ENCODE peak calls at places on chromosomes 1 and 21, in seven cellular contexts. One of them, this sample, is unnamed.

GRCh38 chr21:43918385-43918947 is 53.4 kb downstream of the AGPAT3 start:
- DNase-seq in ascending aorta: no peak
- DNase-seq in GM23338: no peak
- DNase-seq in stomach: no peak
- DNase-seq in mucosa of descending colon: no peak
- DNase-seq in fibroblast of lung: no peak
- DNase-seq in ovary: no peak
- DNase-seq in this sample: no peak

GRCh38 chr1:186463511-186463910 is 2.6 kb upstream of the PDC start:
- DNase-seq in ascending aorta: no peak
- DNase-seq in GM23338: peak; percentile 73
- DNase-seq in stomach: no peak
- DNase-seq in mucosa of descending colon: no peak
- DNase-seq in fibroblast of lung: no peak
- DNase-seq in ovary: no peak
- DNase-seq in this sample: no peak

GRCh38 chr1:15207031-15207828 is 39.8 kb upstream of the FHAD1 start:
- DNase-seq in ascending aorta: no peak
- DNase-seq in GM23338: peak; percentile 71
- DNase-seq in stomach: peak; percentile 49
- DNase-seq in mucosa of descending colon: no peak
- DNase-seq in fibroblast of lung: no peak
- DNase-seq in ovary: no peak
- DNase-seq in this sample: no peak

GRCh38 chr1:22043175-22043769 is 9.2 kb upstream of the CDC42 start:
- DNase-seq in ascending aorta: no peak
- DNase-seq in GM23338: no peak
- DNase-seq in stomach: peak; percentile 56
- DNase-seq in mucosa of descending colon: peak; percentile 24
- DNase-seq in fibroblast of lung: no peak
- DNase-seq in ovary: no peak
- DNase-seq in this sample: no peak

GRCh38 chr1:204123376-204123775 is 28.5 kb downstream of the ETNK2 start:
- DNase-seq in ascending aorta: no peak
- DNase-seq in GM23338: peak; percentile 69
- DNase-seq in stomach: no peak
- DNase-seq in mucosa of descending colon: no peak
- DNase-seq in fibroblast of lung: no peak
- DNase-seq in ovary: no peak
- DNase-seq in this sample: no peak

GRCh38 chr1:230327892-230328284 is 98.2 kb downstream of the PGBD5 start:
- DNase-seq in ascending aorta: no peak
- DNase-seq in GM23338: no peak
- DNase-seq in stomach: no peak
- DNase-seq in mucosa of descending colon: no peak
- DNase-seq in fibroblast of lung: peak; percentile 57
- DNase-seq in ovary: no peak
- DNase-seq in this sample: no peak

GRCh38 chr1:23168079-23168461 is 586 bp downstream of the LUZP1 start:
- DNase-seq in ascending aorta: no peak
- DNase-seq in GM23338: no peak
- DNase-seq in stomach: no peak
- DNase-seq in mucosa of descending colon: peak; percentile 69
- DNase-seq in fibroblast of lung: no peak
- DNase-seq in ovary: peak; percentile 28
- DNase-seq in this sample: no peak

GRCh38 chr1:227887697-227888403 is 59.9 kb downstream of the WNT9A start:
- DNase-seq in ascending aorta: no peak
- DNase-seq in GM23338: peak; percentile 79
- DNase-seq in stomach: peak; percentile 41
- DNase-seq in mucosa of descending colon: peak; percentile 67
- DNase-seq in fibroblast of lung: peak; percentile 32
- DNase-seq in ovary: peak; percentile 46
- DNase-seq in this sample: no peak

GRCh38 chr1:21124846-21125245 is 51.9 kb downstream of the EIF4G3 start:
- DNase-seq in ascending aorta: no peak
- DNase-seq in GM23338: no peak
- DNase-seq in stomach: no peak
- DNase-seq in mucosa of descending colon: no peak
- DNase-seq in fibroblast of lung: peak; percentile 64
- DNase-seq in ovary: no peak
- DNase-seq in this sample: no peak

GRCh38 chr1:65894738-65895605 is 102.3 kb downstream of the PDE4B start:
- DNase-seq in ascending aorta: no peak
- DNase-seq in GM23338: no peak
- DNase-seq in stomach: no peak
- DNase-seq in mucosa of descending colon: no peak
- DNase-seq in fibroblast of lung: no peak
- DNase-seq in ovary: no peak
- DNase-seq in this sample: no peak

GRCh38 chr1:172390243-172390619 is 30.3 kb upstream of the C1orf105 start:
- DNase-seq in ascending aorta: no peak
- DNase-seq in GM23338: peak; percentile 13
- DNase-seq in stomach: no peak
- DNase-seq in mucosa of descending colon: no peak
- DNase-seq in fibroblast of lung: no peak
- DNase-seq in ovary: no peak
- DNase-seq in this sample: no peak

GRCh38 chr1:6523566-6523965 is 30.7 kb downstream of the NOL9 start:
- DNase-seq in ascending aorta: no peak
- DNase-seq in GM23338: peak; percentile 93
- DNase-seq in stomach: no peak
- DNase-seq in mucosa of descending colon: peak; percentile 20
- DNase-seq in fibroblast of lung: peak; percentile 36
- DNase-seq in ovary: no peak
- DNase-seq in this sample: no peak

GRCh38 chr1:170095976-170096725 is 21.7 kb upstream of the KIFAP3 start:
- DNase-seq in ascending aorta: no peak
- DNase-seq in GM23338: no peak
- DNase-seq in stomach: no peak
- DNase-seq in mucosa of descending colon: no peak
- DNase-seq in fibroblast of lung: no peak
- DNase-seq in ovary: no peak
- DNase-seq in this sample: no peak

GRCh38 chr1:163709636-163710035 is 387.9 kb downstream of the NUF2 start:
- DNase-seq in ascending aorta: no peak
- DNase-seq in GM23338: no peak
- DNase-seq in stomach: no peak
- DNase-seq in mucosa of descending colon: no peak
- DNase-seq in fibroblast of lung: peak; percentile 5
- DNase-seq in ovary: no peak
- DNase-seq in this sample: no peak

GRCh38 chr1:38929476-38929875 is 12.2 kb downstream of the RHBDL2 start:
- DNase-seq in ascending aorta: no peak
- DNase-seq in GM23338: peak; percentile 47
- DNase-seq in stomach: no peak
- DNase-seq in mucosa of descending colon: no peak
- DNase-seq in fibroblast of lung: peak; percentile 26
- DNase-seq in ovary: no peak
- DNase-seq in this sample: no peak

GRCh38 chr1:156241311-156241811 is 623 bp upstream of the BGLAP start:
- DNase-seq in ascending aorta: no peak
- DNase-seq in GM23338: no peak
- DNase-seq in stomach: no peak
- DNase-seq in mucosa of descending colon: no peak
- DNase-seq in fibroblast of lung: peak; percentile 71
- DNase-seq in ovary: no peak
- DNase-seq in this sample: no peak

GRCh38 chr1:13900583-13900982 is 200.6 kb downstream of the PRDM2 start:
- DNase-seq in ascending aorta: no peak
- DNase-seq in GM23338: no peak
- DNase-seq in stomach: no peak
- DNase-seq in mucosa of descending colon: no peak
- DNase-seq in fibroblast of lung: no peak
- DNase-seq in ovary: no peak
- DNase-seq in this sample: no peak

GRCh38 chr1:116987256-116987555 is 14.4 kb upstream of the CD101 start:
- DNase-seq in ascending aorta: no peak
- DNase-seq in GM23338: no peak
- DNase-seq in stomach: peak; percentile 43
- DNase-seq in mucosa of descending colon: peak; percentile 78
- DNase-seq in fibroblast of lung: no peak
- DNase-seq in ovary: no peak
- DNase-seq in this sample: no peak

GRCh38 chr1:44679468-44679867 is 5.0 kb downstream of the ARMH1 start:
- DNase-seq in ascending aorta: no peak
- DNase-seq in GM23338: no peak
- DNase-seq in stomach: no peak
- DNase-seq in mucosa of descending colon: no peak
- DNase-seq in fibroblast of lung: no peak
- DNase-seq in ovary: no peak
- DNase-seq in this sample: no peak

GRCh38 chr1:204986181-204986580 is 56.8 kb upstream of the CNTN2 start:
- DNase-seq in ascending aorta: no peak
- DNase-seq in GM23338: no peak
- DNase-seq in stomach: no peak
- DNase-seq in mucosa of descending colon: no peak
- DNase-seq in fibroblast of lung: no peak
- DNase-seq in ovary: no peak
- DNase-seq in this sample: no peak

GRCh38 chr1:237042892-237043576 is 1.1 kb downstream of the RYR2 start:
- DNase-seq in ascending aorta: no peak
- DNase-seq in GM23338: peak; percentile 60
- DNase-seq in stomach: no peak
- DNase-seq in mucosa of descending colon: no peak
- DNase-seq in fibroblast of lung: peak; percentile 0
- DNase-seq in ovary: peak; percentile 11
- DNase-seq in this sample: no peak

GRCh38 chr1:70295737-70296136 is 58.8 kb downstream of the ANKRD13C start:
- DNase-seq in ascending aorta: no peak
- DNase-seq in GM23338: no peak
- DNase-seq in stomach: no peak
- DNase-seq in mucosa of descending colon: no peak
- DNase-seq in fibroblast of lung: no peak
- DNase-seq in ovary: no peak
- DNase-seq in this sample: no peak

GRCh38 chr21:44914176-44914874 is 6.4 kb downstream of the ITGB2 start:
- DNase-seq in ascending aorta: no peak
- DNase-seq in GM23338: no peak
- DNase-seq in stomach: peak; percentile 59
- DNase-seq in mucosa of descending colon: peak; percentile 81
- DNase-seq in fibroblast of lung: no peak
- DNase-seq in ovary: no peak
- DNase-seq in this sample: no peak

GRCh38 chr1:175376194-175376593 is 183.6 kb upstream of the KIAA0040 start:
- DNase-seq in ascending aorta: no peak
- DNase-seq in GM23338: peak; percentile 67
- DNase-seq in stomach: no peak
- DNase-seq in mucosa of descending colon: no peak
- DNase-seq in fibroblast of lung: no peak
- DNase-seq in ovary: no peak
- DNase-seq in this sample: no peak

GRCh38 chr1:36966242-36966641 is 68.1 kb downstream of the GRIK3 start:
- DNase-seq in ascending aorta: no peak
- DNase-seq in GM23338: peak; percentile 70
- DNase-seq in stomach: no peak
- DNase-seq in mucosa of descending colon: no peak
- DNase-seq in fibroblast of lung: no peak
- DNase-seq in ovary: no peak
- DNase-seq in this sample: no peak

DNA sequence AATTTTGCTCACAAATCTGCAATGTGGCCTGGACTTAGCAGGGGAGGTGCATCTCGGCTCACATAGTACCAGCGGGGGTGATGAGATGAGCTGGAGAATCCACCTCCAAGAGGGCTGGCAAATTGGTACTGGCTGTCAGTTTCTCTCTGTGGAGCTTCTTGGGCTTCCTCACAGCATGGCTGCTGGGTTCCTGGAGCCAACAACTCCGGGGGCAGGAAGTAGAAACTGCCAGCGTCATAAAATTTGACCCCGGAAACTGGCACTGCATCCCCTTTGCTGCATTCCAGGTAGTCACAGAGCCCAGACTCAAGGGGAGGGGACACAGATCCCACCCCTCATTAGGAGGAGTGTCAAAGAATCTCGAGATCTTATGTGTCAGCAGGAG is 17.0 kb upstream of the TNFRSF1B start:
- DNase-seq in ascending aorta: no peak
- DNase-seq in GM23338: no peak
- DNase-seq in stomach: no peak
- DNase-seq in mucosa of descending colon: no peak
- DNase-seq in fibroblast of lung: no peak
- DNase-seq in ovary: no peak
- DNase-seq in this sample: no peak
- H3K4me1 ChIP-seq in ascending aorta: peaks cover 4% of the 10 kb centered on the region
- H3K4me1 ChIP-seq in GM23338: no peaks in the 10 kb centered on the region
- H3K4me1 ChIP-seq in stomach: peaks cover 22% of the 10 kb centered on the region
- H3K4me1 ChIP-seq in mucosa of descending colon: peaks cover 34% of the 10 kb centered on the region
- H3K4me1 ChIP-seq in fibroblast of lung: peaks cover 21% of the 10 kb centered on the region
- H3K4me1 ChIP-seq in ovary: peaks cover 2% of the 10 kb centered on the region
- H3K4me1 ChIP-seq in this sample: peaks cover 5% of the 10 kb centered on the region

GRCh38 chr1:208412994-208413393 is 168.8 kb upstream of the PLXNA2 start:
- DNase-seq in ascending aorta: no peak
- DNase-seq in GM23338: no peak
- DNase-seq in stomach: no peak
- DNase-seq in mucosa of descending colon: no peak
- DNase-seq in fibroblast of lung: no peak
- DNase-seq in ovary: no peak
- DNase-seq in this sample: no peak
- H3K36me3 ChIP-seq in ascending aorta: no peaks in the 10 kb centered on the region
- H3K36me3 ChIP-seq in GM23338: no peaks in the 10 kb centered on the region
- H3K36me3 ChIP-seq in stomach: no peaks in the 10 kb centered on the region
- H3K36me3 ChIP-seq in mucosa of descending colon: no peaks in the 10 kb centered on the region
- H3K36me3 ChIP-seq in fibroblast of lung: no peaks in the 10 kb centered on the region
- H3K36me3 ChIP-seq in ovary: no peaks in the 10 kb centered on the region
- H3K36me3 ChIP-seq in this sample: no peaks in the 10 kb centered on the region

GRCh38 chr1:207891148-207891547 is 19.8 kb downstream of the CD34 start:
- DNase-seq in ascending aorta: no peak
- DNase-seq in GM23338: no peak
- DNase-seq in stomach: peak; percentile 5
- DNase-seq in mucosa of descending colon: no peak
- DNase-seq in fibroblast of lung: no peak
- DNase-seq in ovary: no peak
- DNase-seq in this sample: no peak

GRCh38 chr1:207890136-207890738 is 20.7 kb downstream of the CD34 start:
- DNase-seq in ascending aorta: no peak
- DNase-seq in GM23338: no peak
- DNase-seq in stomach: peak; percentile 66
- DNase-seq in mucosa of descending colon: peak; percentile 61
- DNase-seq in fibroblast of lung: peak; percentile 84
- DNase-seq in ovary: peak; percentile 78
- DNase-seq in this sample: no peak

GRCh38 chr1:207886227-207886626 is 24.7 kb downstream of the CD34 start:
- DNase-seq in ascending aorta: no peak
- DNase-seq in GM23338: no peak
- DNase-seq in stomach: no peak
- DNase-seq in mucosa of descending colon: no peak
- DNase-seq in fibroblast of lung: no peak
- DNase-seq in ovary: no peak
- DNase-seq in this sample: no peak

GRCh38 chr1:207887542-207887941 is 23.4 kb downstream of the CD34 start:
- DNase-seq in ascending aorta: no peak
- DNase-seq in GM23338: no peak
- DNase-seq in stomach: no peak
- DNase-seq in mucosa of descending colon: no peak
- DNase-seq in fibroblast of lung: no peak
- DNase-seq in ovary: no peak
- DNase-seq in this sample: no peak

GRCh38 chr1:207888647-207889046 is 22.3 kb downstream of the CD34 start:
- DNase-seq in ascending aorta: no peak
- DNase-seq in GM23338: no peak
- DNase-seq in stomach: peak; percentile 25
- DNase-seq in mucosa of descending colon: no peak
- DNase-seq in fibroblast of lung: peak; percentile 45
- DNase-seq in ovary: no peak
- DNase-seq in this sample: no peak
- TF ChIP-seq CTCF in ascending aorta: no peak
- TF ChIP-seq CTCF in GM23338: no peak
- TF ChIP-seq CTCF in stomach: no peak
- TF ChIP-seq CTCF in mucosa of descending colon: no peak
- TF ChIP-seq CTCF in fibroblast of lung: peak; percentile 10
- TF ChIP-seq CTCF in ovary: no peak
- TF ChIP-seq CTCF in this sample: no peak

GRCh38 chr1:232566093-232566492 is 63.8 kb downstream of the SIPA1L2 start:
- DNase-seq in ascending aorta: no peak
- DNase-seq in GM23338: no peak
- DNase-seq in stomach: no peak
- DNase-seq in mucosa of descending colon: no peak
- DNase-seq in fibroblast of lung: no peak
- DNase-seq in ovary: no peak
- DNase-seq in this sample: no peak
- H3K4me1 ChIP-seq in ascending aorta: peaks cover 2% of the 10 kb centered on the region
- H3K4me1 ChIP-seq in GM23338: peaks cover 4% of the 10 kb centered on the region
- H3K4me1 ChIP-seq in stomach: peaks cover 13% of the 10 kb centered on the region
- H3K4me1 ChIP-seq in mucosa of descending colon: no peaks in the 10 kb centered on the region
- H3K4me1 ChIP-seq in fibroblast of lung: no peaks in the 10 kb centered on the region
- H3K4me1 ChIP-seq in ovary: peaks cover 10% of the 10 kb centered on the region
- H3K4me1 ChIP-seq in this sample: no peaks in the 10 kb centered on the region